ENCODE peak calls at places on chromosome 22, in four cellular contexts. I is heart right ventricle, F is Panc1, G is small intestine. J is an unnamed sample.

GRCh38 chr22:22431271-22432220 is 77.0 kb downstream of the ZNF280B start:
- DNase-seq in I (peak; percentile 59), F (peak; percentile 24), G (peak; percentile 55), J (peak; percentile 66)

GRCh38 chr22:25051073-25051472 is 98.6 kb downstream of the KIAA1671 start:
- DNase-seq in I (no peak), G (no peak), F (no peak), J (no peak)

GRCh38 chr22:39463931-39464390 is 7.1 kb downstream of the MGAT3 start:
- DNase-seq in G (no peak), F (no peak), I (peak; percentile 43), J (no peak)

GRCh38 chr22:45254789-45255261 is 14.1 kb upstream of the KIAA0930 start:
- DNase-seq in F (no peak), I (no peak), G (no peak), J (no peak)

GRCh38 chr22:25939384-25939783 is 197.4 kb downstream of the MYO18B start:
- DNase-seq in F (no peak), G (no peak), I (no peak), J (no peak)

GRCh38 chr22:40204331-40205116 is 26.8 kb downstream of the TNRC6B start:
- DNase-seq in F (no peak), G (no peak), I (no peak), J (peak; percentile 70)

GRCh38 chr22:22558071-22558971 is 744 bp downstream of the PRAME start:
- DNase-seq in G (no peak), I (no peak), F (no peak), J (no peak)

GRCh38 chr22:23180301-23180892 is at the start of gene BCR:
- DNase-seq in I (peak; percentile 69), F (no peak), G (peak; percentile 74), J (peak; percentile 56)

GRCh38 chr22:34804588-34804987 is 261.4 kb upstream of the ISX start:
- DNase-seq in F (no peak), G (no peak), I (no peak), J (no peak)

GRCh38 chr22:23549198-23549595 is 30.9 kb downstream of the IGLL1 start:
- DNase-seq in I (no peak), F (no peak), G (no peak), J (no peak)

GRCh38 chr22:48825802-48826520 is 1001.7 kb downstream of the BRD1 start:
- DNase-seq in F (no peak), I (no peak), G (no peak), J (peak; percentile 32)

GRCh38 chr22:24096401-24097115 is 84.7 kb upstream of the SUSD2 start:
- DNase-seq in I (no peak), F (no peak), G (no peak), J (no peak)

GRCh38 chr22:26673485-26673884 is 16.1 kb downstream of the MIAT start:
- DNase-seq in I (no peak), F (no peak), G (peak; percentile 42), J (no peak)

GRCh38 chr22:40322061-40322460 is 24.2 kb upstream of the ADSL start:
- DNase-seq in I (no peak), G (no peak), F (no peak), J (peak; percentile 33)

GRCh38 chr22:33969052-33969451 is 48.8 kb upstream of the LARGE1 start:
- DNase-seq in F (no peak), G (no peak), I (no peak), J (no peak)

GRCh38 chr22:48182036-48182435 is 1419.6 kb downstream of the TBC1D22A start:
- DNase-seq in G (no peak), F (no peak), I (no peak), J (peak; percentile 16)

GRCh38 chr22:17974087-17974486 is 50.3 kb downstream of the MICAL3 start:
- DNase-seq in F (no peak), I (no peak), G (no peak), J (no peak)

GRCh38 chr22:24516301-24516737 is 21.2 kb downstream of the UPB1 start:
- DNase-seq in F (no peak), I (no peak), G (no peak), J (peak; percentile 79)

GRCh38 chr22:25775501-25775900 is 33.5 kb downstream of the MYO18B start:
- DNase-seq in G (no peak), I (no peak), F (no peak), J (no peak)

GRCh38 chr22:43012390-43012789 is 2.6 kb downstream of the PACSIN2 start:
- DNase-seq in F (no peak), G (no peak), I (no peak), J (no peak)

GRCh38 chr22:47606426-47606825 is 844.0 kb downstream of the TBC1D22A start:
- DNase-seq in G (no peak), F (no peak), I (no peak), J (no peak)

GRCh38 chr22:31090217-31091085 is 9.3 kb downstream of the SMTN start:
- DNase-seq in G (no peak), F (no peak), I (no peak), J (no peak)

GRCh38 chr22:17358394-17358793 is 10.9 kb upstream of the CECR2 start:
- DNase-seq in I (no peak), G (no peak), F (no peak), J (no peak)

GRCh38 chr22:24706732-24707476 is 67.6 kb downstream of the PIWIL3 start:
- DNase-seq in G (no peak), F (no peak), I (no peak), J (no peak)

GRCh38 chr22:17046949-17047348 is 37.9 kb upstream of the IL17RA start:
- DNase-seq in I (no peak), G (no peak), F (no peak), J (no peak)

GRCh38 chr22:22210375-22210774 is 34.2 kb upstream of the VPREB1 start:
- DNase-seq in G (no peak), F (peak; percentile 32), I (no peak), J (peak; percentile 40)

GRCh38 chr22:33578752-33579151 is 341.5 kb downstream of the LARGE1 start:
- DNase-seq in I (no peak), F (no peak), G (no peak), J (no peak)

GRCh38 chr22:22196833-22197477 is 47.6 kb upstream of the VPREB1 start:
- DNase-seq in I (no peak), G (no peak), F (no peak), J (no peak)

GRCh38 chr22:24161909-24162308 is 19.4 kb upstream of the SUSD2 start:
- DNase-seq in I (no peak), G (no peak), F (no peak), J (no peak)

GRCh38 chr22:48405741-48406140 is 1421.9 kb downstream of the BRD1 start:
- DNase-seq in G (peak; percentile 14), F (no peak), I (no peak), J (no peak)

GRCh38 chr22:40429481-40429880 is 59.1 kb downstream of the SGSM3 start:
- DNase-seq in F (no peak), G (no peak), I (no peak), J (no peak)

GRCh38 chr22:21695432-21696085 is 29.7 kb downstream of the PPIL2 start:
- DNase-seq in I (no peak), F (no peak), G (no peak), J (no peak)

GRCh38 chr22:48301421-48301820 is 1526.3 kb downstream of the BRD1 start:
- DNase-seq in G (no peak), F (no peak), I (no peak), J (no peak)

GRCh38 chr22:26642465-26643367 is 14.7 kb upstream of the MIAT start:
- DNase-seq in F (no peak), I (peak; percentile 29), G (peak; percentile 34), J (no peak)

DNA sequence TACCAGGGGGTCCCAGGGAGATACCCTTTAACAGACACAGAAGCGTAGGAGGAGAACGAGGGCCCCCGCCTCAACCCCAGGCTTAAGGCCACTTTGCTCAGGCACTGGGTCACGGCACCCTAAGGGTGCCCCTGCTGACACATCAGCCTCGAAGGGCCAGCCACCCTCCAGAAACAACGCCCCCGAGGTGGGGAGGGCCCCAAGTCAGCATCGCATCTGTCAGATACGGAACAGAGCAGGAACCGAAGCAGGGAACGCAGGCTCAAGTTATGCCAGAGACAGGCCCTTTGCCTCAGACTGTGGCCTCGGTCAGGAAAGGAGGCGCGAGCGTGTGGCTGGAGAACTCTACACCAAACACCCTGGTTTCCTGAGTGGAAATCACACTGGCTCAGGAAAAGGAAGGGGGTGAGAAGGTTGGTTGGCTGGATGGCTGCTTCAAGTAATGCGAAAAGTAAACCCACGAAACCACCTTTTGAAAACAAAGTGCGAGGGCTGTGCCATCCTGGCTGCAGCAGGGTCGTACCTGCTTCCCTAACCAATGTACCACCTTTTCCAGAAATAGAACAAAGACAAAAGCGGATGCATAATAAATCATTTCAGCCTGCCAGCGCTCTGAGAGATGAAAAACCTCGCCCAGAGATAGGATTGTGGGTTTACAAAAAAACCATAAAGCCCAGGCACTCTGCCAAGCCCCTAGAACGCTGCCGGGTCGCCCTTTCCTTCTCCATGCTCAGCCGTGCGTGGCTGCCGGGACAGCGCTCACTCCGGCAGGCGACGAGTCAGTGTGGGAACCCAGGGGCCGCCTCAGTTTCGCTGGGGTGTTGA is 38.5 kb downstream of the TRMU start:
- DNase-seq in I (no peak), F (no peak), G (peak; percentile 60), J (no peak)
- H3K4me1 ChIP-seq in I (peaks cover 9% of the 10 kb centered on the region), F (no peaks in the 10 kb centered on the region), G (peaks cover 3% of the 10 kb centered on the region), J (peaks cover 8% of the 10 kb centered on the region)

GRCh38 chr22:38163844-38164577 is 17.6 kb downstream of the PLA2G6 start:
- DNase-seq in G (peak; percentile 85), I (no peak), F (no peak), J (no peak)
- H3K36me3 ChIP-seq in G (no peaks in the 10 kb centered on the region), I (peaks cover 1% of the 10 kb centered on the region), F (no peaks in the 10 kb centered on the region), J (no peaks in the 10 kb centered on the region)

DNA sequence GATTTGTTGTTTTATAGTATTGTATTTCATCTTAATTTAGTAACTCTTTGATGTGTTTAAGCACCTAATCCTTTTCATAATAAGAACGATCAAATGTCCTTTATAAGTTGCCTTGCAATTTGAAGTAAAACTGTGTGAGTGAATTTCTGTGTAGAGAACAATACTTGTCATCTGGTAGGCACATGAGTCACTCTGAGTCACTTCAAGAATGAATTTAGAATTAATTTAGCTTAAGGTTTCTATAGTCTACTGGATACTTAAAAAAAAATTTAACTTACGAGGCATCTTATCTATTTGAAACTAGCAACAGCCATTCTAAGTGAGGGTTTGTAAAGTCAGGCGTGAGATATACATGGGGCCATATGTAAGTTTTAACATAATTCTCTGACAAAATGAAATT is 85.0 kb downstream of the C22orf31 start:
- DNase-seq in I (no peak), F (no peak), G (no peak), J (no peak)
- H3K27ac ChIP-seq in I (no peak overlapping the region), F (no peak overlapping the region), G (no peak overlapping the region), J (peak overlapping the region; percentile 74)

GRCh38 chr22:20088263-20088648 is 8.2 kb downstream of the DGCR8 start:
- DNase-seq in F (no peak), G (no peak), I (no peak), J (no peak)
- H3K4me1 ChIP-seq in F (peaks cover 7% of the 10 kb centered on the region), G (no peaks in the 10 kb centered on the region), I (peaks cover 20% of the 10 kb centered on the region), J (no peaks in the 10 kb centered on the region)

GRCh38 chr22:32499666-32500065 is 25.1 kb downstream of the FBXO7 start:
- DNase-seq in F (no peak), I (no peak), G (no peak), J (no peak)
- H3K36me3 ChIP-seq in F (peaks cover 3% of the 10 kb centered on the region), I (peaks cover 52% of the 10 kb centered on the region), G (peaks cover 15% of the 10 kb centered on the region), J (peaks cover 53% of the 10 kb centered on the region)